ENCODE peak calls at places on chromosomes 4 and X, in six cellular contexts. K, M, Y, B, S and E are unnamed samples.

GRCh38 chrX:47143894-47144625 is 442 bp downstream of the NDUFB11 start:
- DNase-seq in S (no peak), B (peak), Y (no peak), K (no peak), M (no peak), E (peak)

GRCh38 chr4:53532521-53532920 is 58.8 kb downstream of the LNX1 start:
- DNase-seq in S (no peak), B (no peak), K (no peak), M (no peak), Y (no peak), E (no peak)

GRCh38 chrX:124211312-124211942 is 121.0 kb upstream of the TEX13D start:
- DNase-seq in M (no peak), S (no peak), Y (peak), K (no peak), B (no peak), E (peak)

GRCh38 chrX:13750204-13750603 is 15.7 kb downstream of the OFD1 start:
- DNase-seq in Y (peak), M (no peak), S (no peak), K (no peak), B (no peak), E (peak)

GRCh38 chr4:48255130-48255958 is 14.3 kb downstream of the TEC start:
- DNase-seq in S (no peak), Y (no peak), K (no peak), M (no peak), B (no peak), E (no peak)

GRCh38 chr4:82429728-82430192 is 502 bp downstream of the HNRNPDL start:
- DNase-seq in Y (no peak), K (no peak), M (no peak), S (no peak), B (no peak), E (no peak)

GRCh38 chrX:57481514-57481913 is 110.3 kb upstream of the ZXDB start:
- DNase-seq in M (no peak), Y (no peak), B (no peak), S (no peak), K (no peak), E (no peak)

GRCh38 chr4:147933779-147934178 is 201.9 kb downstream of the ARHGAP10 start:
- DNase-seq in M (no peak), Y (no peak), B (no peak), S (no peak), K (no peak), E (no peak)

GRCh38 chr4:55297346-55297745 is 48.7 kb upstream of the SRD5A3 start:
- DNase-seq in M (no peak), B (no peak), S (no peak), K (no peak), Y (no peak), E (no peak)

GRCh38 chrX:38985945-38986344 is 184.7 kb downstream of the MID1IP1 start:
- DNase-seq in S (no peak), B (no peak), M (no peak), K (no peak), Y (no peak), E (no peak)

GRCh38 chr4:124343711-124344110 is 368.8 kb downstream of the ANKRD50 start:
- DNase-seq in S (no peak), Y (no peak), K (no peak), B (no peak), M (no peak), E (no peak)

GRCh38 chr4:173214661-173215060 is 46.0 kb downstream of the GALNT7 start:
- DNase-seq in K (no peak), S (no peak), M (no peak), B (no peak), Y (no peak), E (peak)

GRCh38 chr4:14749910-14750309 is 252.4 kb upstream of the CPEB2 start:
- DNase-seq in Y (no peak), K (no peak), B (peak), M (no peak), S (peak), E (peak)

GRCh38 chr4:113636877-113637276 is 124.7 kb downstream of the CAMK2D start:
- DNase-seq in B (no peak), Y (no peak), K (no peak), S (no peak), M (no peak), E (no peak)

GRCh38 chr4:100348472-100348871 is 158.2 kb upstream of the DDIT4L start:
- DNase-seq in M (no peak), K (no peak), Y (no peak), B (no peak), S (no peak), E (no peak)

GRCh38 chr4:4422856-4423485 is 36.1 kb downstream of the NSG1 start:
- DNase-seq in S (no peak), B (no peak), M (no peak), K (no peak), Y (no peak), E (no peak)